ENCODE peak calls at places on chromosomes 1 and 21, in four cellular contexts. E is sigmoid colon, N is uterus, L is testis. H is an unnamed sample.

GRCh38 chr1:167605576-167605975 is 24.5 kb upstream of the RCSD1 start:
- DNase-seq in E (no peak), N (no peak), L (no peak), H (no peak)

GRCh38 chr21:39189857-39190604 is 6.8 kb upstream of the PSMG1 start:
- DNase-seq in E (no peak), N (no peak), L (no peak), H (no peak)

GRCh38 chr21:38277501-38278111 is 20.8 kb downstream of the KCNJ15 start:
- DNase-seq in E (peak; percentile 76), L (no peak), N (no peak), H (no peak)

GRCh38 chr1:93988634-93989350 is 79.6 kb upstream of the GCLM start:
- DNase-seq in L (no peak), E (no peak), N (no peak), H (no peak)

GRCh38 chr1:160656737-160657476 is 10.1 kb upstream of the SLAMF1 start:
- DNase-seq in N (no peak), E (no peak), L (no peak), H (no peak)

GRCh38 chr1:2003564-2004131 is at the start of gene CFAP74:
- DNase-seq in N (no peak), E (no peak), L (peak; percentile 69), H (no peak)

GRCh38 chr21:16455978-16456377 is 726.2 kb downstream of the USP25 start:
- DNase-seq in L (no peak), E (no peak), N (no peak), H (no peak)

GRCh38 chr1:119829636-119830035 is 18.4 kb upstream of the REG4 start:
- DNase-seq in E (no peak), L (no peak), N (no peak), H (no peak)

GRCh38 chr1:1916882-1917281 is 1.8 kb downstream of the CALML6 start:
- DNase-seq in E (no peak), L (no peak), N (no peak), H (no peak)

GRCh38 chr21:45405819-45406762 is 1.1 kb downstream of the COL18A1 start:
- DNase-seq in L (peak; percentile 60), N (no peak), E (peak; percentile 69), H (no peak)

GRCh38 chr1:217253985-217254384 is 376.9 kb downstream of the GPATCH2 start:
- DNase-seq in E (no peak), N (no peak), L (no peak), H (no peak)

GRCh38 chr1:223837687-223838086 is 8.1 kb downstream of the TP53BP2 start:
- DNase-seq in L (no peak), E (no peak), N (no peak), H (no peak)

GRCh38 chr1:88685239-88685604 is 1.1 kb downstream of the PKN2 start:
- DNase-seq in E (no peak), L (no peak), N (no peak), H (no peak)

GRCh38 chr1:45544530-45544929 is 6.1 kb upstream of the AKR1A1 start:
- DNase-seq in N (no peak), E (no peak), L (no peak), H (no peak)

GRCh38 chr1:38489844-38490270 is 369.7 kb downstream of the RRAGC start:
- DNase-seq in L (peak; percentile 72), N (no peak), E (no peak), H (no peak)

GRCh38 chr1:180837025-180837424 is 75.7 kb upstream of the KIAA1614 start:
- DNase-seq in N (no peak), E (no peak), L (no peak), H (no peak)

GRCh38 chr1:157806431-157807149 is 13.3 kb downstream of the FCRL1 start:
- DNase-seq in N (no peak), E (no peak), L (no peak), H (no peak)

GRCh38 chr1:196399713-196400112 is 208.5 kb downstream of the KCNT2 start:
- DNase-seq in E (no peak), N (no peak), L (no peak), H (no peak)

GRCh38 chr1:27011058-27011764 is 1.4 kb downstream of the TENT5B start:
- DNase-seq in L (no peak), N (peak; percentile 80), E (peak; percentile 87), H (peak; percentile 39)
- TF ChIP-seq POLR2A in L (no peak), N (no peak), E (no peak), H (no peak)

DNA sequence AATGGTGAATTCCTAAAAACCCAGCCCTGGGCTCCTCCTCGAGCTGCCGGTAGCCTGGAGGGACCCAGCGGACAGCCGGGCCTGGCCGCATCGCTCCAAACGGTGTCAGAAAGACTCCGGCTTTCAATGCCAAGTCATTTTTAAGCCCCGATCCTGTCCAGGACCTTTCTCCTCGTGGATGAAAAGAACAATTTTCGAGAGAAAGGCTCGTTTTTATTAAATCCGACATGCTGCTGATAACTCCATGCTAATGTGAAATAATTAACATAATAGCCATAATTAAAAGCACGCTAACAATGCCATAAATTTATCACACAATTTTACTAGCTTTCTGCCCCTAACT is 4.6 kb upstream of the FOXD3 start:
- DNase-seq in E (no peak), L (no peak), N (no peak), H (no peak)
- H3K9me3 ChIP-seq in E (no peaks in the 10 kb centered on the region), L (no peaks in the 10 kb centered on the region), N (no peaks in the 10 kb centered on the region), H (no peaks in the 10 kb centered on the region)

GRCh38 chr1:173864179-173864867 is 3.5 kb downstream of the GAS5 start:
- DNase-seq in N (no peak), E (no peak), L (no peak), H (no peak)

GRCh38 chr1:173866462-173866861 is 1.3 kb downstream of the GAS5 start:
- DNase-seq in N (no peak), L (no peak), E (no peak), H (no peak)

GRCh38 chr1:173863224-173864151 is 4.3 kb downstream of the GAS5 start:
- DNase-seq in L (no peak), N (no peak), E (no peak), H (no peak)

GRCh38 chr1:173867141-173867752 is 542 bp downstream of the GAS5 start:
- DNase-seq in N (peak; percentile 26), E (peak; percentile 68), L (no peak), H (no peak)

DNA sequence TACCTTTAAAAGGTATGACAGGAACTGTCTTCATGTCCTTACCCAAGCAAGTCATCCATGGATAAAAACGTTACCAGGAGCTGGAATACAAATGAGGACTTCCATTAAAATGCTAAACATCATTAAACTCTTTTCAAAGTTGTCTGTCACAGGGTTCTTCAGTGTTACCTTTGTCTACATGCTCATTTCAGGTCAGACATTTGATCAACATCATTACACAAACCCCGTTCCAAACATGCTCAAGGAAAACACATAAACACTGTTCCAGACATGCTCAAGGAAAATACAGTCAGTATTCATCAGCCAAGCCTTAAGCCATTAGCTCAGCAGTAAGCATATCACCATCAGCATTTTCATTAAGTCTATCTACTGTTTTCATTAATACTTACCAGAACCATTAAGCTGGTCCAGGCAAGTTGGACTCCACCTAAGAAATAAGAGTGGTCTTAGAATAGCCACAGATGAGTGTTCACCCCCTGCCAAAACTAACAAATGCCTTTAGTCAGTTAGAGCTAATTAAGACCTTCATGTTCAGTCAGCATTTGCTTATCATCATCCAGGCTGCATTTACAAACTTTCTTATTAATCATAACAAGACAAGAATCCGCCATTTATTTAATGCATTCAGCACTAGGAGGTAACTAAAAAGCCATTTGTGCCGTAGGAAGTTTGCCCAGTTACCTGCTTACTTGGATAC is 2.2 kb downstream of the GAS5 start:
- DNase-seq in E (no peak), L (no peak), N (no peak), H (no peak)
- H3K36me3 ChIP-seq in E (peaks cover 60% of the 10 kb centered on the region), L (no peaks in the 10 kb centered on the region), N (no peaks in the 10 kb centered on the region), H (peaks cover 50% of the 10 kb centered on the region)

DNA sequence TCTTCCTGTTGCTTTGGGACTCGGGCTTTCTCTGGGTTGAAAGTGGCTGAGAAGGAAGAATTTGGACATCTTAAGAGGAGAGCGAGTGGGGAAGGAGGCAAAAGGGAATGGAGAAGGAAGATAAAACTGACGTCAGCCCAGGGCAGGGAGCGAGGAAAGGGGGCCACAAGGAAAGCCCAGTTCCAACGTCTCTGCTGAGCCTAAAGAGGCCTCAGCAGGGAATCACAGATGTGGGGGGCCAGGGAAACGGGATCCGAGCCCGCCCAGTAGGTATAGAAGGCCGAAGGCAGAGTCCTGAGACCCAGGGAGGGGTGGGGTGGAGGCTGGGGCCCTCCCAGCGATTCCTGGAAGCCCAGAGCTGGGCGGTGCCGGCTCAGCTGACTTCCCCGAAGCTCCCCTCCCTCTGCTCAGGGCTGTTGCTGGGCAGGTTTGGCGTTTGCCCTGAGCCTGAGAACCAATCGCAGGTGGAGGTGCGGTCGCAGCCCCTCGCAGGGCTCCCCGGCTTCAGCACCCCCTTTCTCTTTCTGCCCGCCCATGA is 12.7 kb downstream of the ADAMTSL4 start:
- DNase-seq in E (peak; percentile 98), L (peak; percentile 93), N (peak; percentile 94), H (peak; percentile 94)
- TF ChIP-seq POLR2A in E (peak; percentile 23), L (no peak), N (peak; percentile 28), H (no peak)

GRCh38 chr1:99993468-99993845 is 23.7 kb downstream of the SLC35A3 start:
- DNase-seq in N (no peak), L (no peak), E (no peak), H (no peak)
- H3K9me3 ChIP-seq in N (no peaks in the 10 kb centered on the region), L (no peaks in the 10 kb centered on the region), E (no peaks in the 10 kb centered on the region), H (no peaks in the 10 kb centered on the region)

GRCh38 chr1:3903141-3904005 is 3.3 kb upstream of the C1orf174 start:
- DNase-seq in N (no peak), E (no peak), L (no peak), H (no peak)
- H3K36me3 ChIP-seq in N (no peaks in the 10 kb centered on the region), E (no peaks in the 10 kb centered on the region), L (no peaks in the 10 kb centered on the region), H (no peaks in the 10 kb centered on the region)

GRCh38 chr21:41428311-41428710 is 2.3 kb downstream of the MX1 start:
- DNase-seq in L (peak; percentile 4), E (no peak), N (no peak), H (no peak)
- TF ChIP-seq POLR2A in L (no peak), E (no peak), N (no peak), H (no peak)

GRCh38 chr1:155241069-155241679 is 14.1 kb downstream of the ENTREP3 start:
- DNase-seq in L (peak; percentile 86), E (peak; percentile 86), N (peak; percentile 57), H (peak; percentile 70)
- H3K9me3 ChIP-seq in L (no peaks in the 10 kb centered on the region), E (no peaks in the 10 kb centered on the region), N (no peaks in the 10 kb centered on the region), H (no peaks in the 10 kb centered on the region)